ENCODE peak calls at places on chromosome 13, in four cellular contexts. One of them, this sample, is unnamed.

GRCh38 chr13:96052655-96053002 is 572 bp downstream of the UGGT2 start:
- DNase-seq in activated CD8-positive, alpha-beta memory T cell treated with anti-CD3 and anti-CD28 coated beads for 1 hour: no peak
- DNase-seq in cardiac muscle cell: peak
- DNase-seq in EL: peak
- DNase-seq in this sample: no peak

GRCh38 chr13:20495087-20496023 is 30.3 kb downstream of the CRYL1 start:
- DNase-seq in activated CD8-positive, alpha-beta memory T cell treated with anti-CD3 and anti-CD28 coated beads for 1 hour: peak
- DNase-seq in cardiac muscle cell: peak
- DNase-seq in EL: peak
- DNase-seq in this sample: peak

GRCh38 chr13:46383383-46383782 is 3.7 kb downstream of the RUBCNL start:
- DNase-seq in EL: no peak
- DNase-seq in activated CD8-positive, alpha-beta memory T cell treated with anti-CD3 and anti-CD28 coated beads for 1 hour: no peak
- DNase-seq in cardiac muscle cell: no peak
- DNase-seq in this sample: no peak

GRCh38 chr13:31914843-31915242 is 116.7 kb upstream of the FRY start:
- DNase-seq in EL: no peak
- DNase-seq in activated CD8-positive, alpha-beta memory T cell treated with anti-CD3 and anti-CD28 coated beads for 1 hour: no peak
- DNase-seq in cardiac muscle cell: no peak
- DNase-seq in this sample: no peak

GRCh38 chr13:99495478-99496321 is 5.6 kb upstream of the TM9SF2 start:
- DNase-seq in cardiac muscle cell: no peak
- DNase-seq in EL: no peak
- DNase-seq in activated CD8-positive, alpha-beta memory T cell treated with anti-CD3 and anti-CD28 coated beads for 1 hour: no peak
- DNase-seq in this sample: no peak

GRCh38 chr13:106471957-106472543 is 63.4 kb downstream of the EFNB2 start:
- DNase-seq in EL: peak
- DNase-seq in cardiac muscle cell: peak
- DNase-seq in activated CD8-positive, alpha-beta memory T cell treated with anti-CD3 and anti-CD28 coated beads for 1 hour: no peak
- DNase-seq in this sample: no peak

GRCh38 chr13:106010836-106011235 is 524.6 kb downstream of the EFNB2 start:
- DNase-seq in cardiac muscle cell: no peak
- DNase-seq in activated CD8-positive, alpha-beta memory T cell treated with anti-CD3 and anti-CD28 coated beads for 1 hour: no peak
- DNase-seq in EL: no peak
- DNase-seq in this sample: no peak

GRCh38 chr13:113426591-113426986 is 26.7 kb downstream of the ADPRHL1 start:
- DNase-seq in cardiac muscle cell: no peak
- DNase-seq in activated CD8-positive, alpha-beta memory T cell treated with anti-CD3 and anti-CD28 coated beads for 1 hour: no peak
- DNase-seq in EL: no peak
- DNase-seq in this sample: no peak

GRCh38 chr13:30806784-30807183 is 71.4 kb downstream of the ALOX5AP start:
- DNase-seq in cardiac muscle cell: peak
- DNase-seq in activated CD8-positive, alpha-beta memory T cell treated with anti-CD3 and anti-CD28 coated beads for 1 hour: no peak
- DNase-seq in EL: peak
- DNase-seq in this sample: no peak